ENCODE peak calls at places on chromosomes 7 and 10, in nine cellular contexts. R is GM23248, C is GM23338, V is SK-N-SH, M is OCI-LY7, D is hepatocyte, B is HCT116, Z is neural progenitor cell, X is MM.1S. Q is an unnamed sample.

GRCh38 chr10:129865413-129865812 is 98.7 kb downstream of the EBF3 start:
- DNase-seq in X (no peak), D (no peak), V (no peak), C (no peak), Z (no peak), B (no peak), M (no peak), R (no peak), Q (no peak)

GRCh38 chr7:81025360-81025759 is 106.5 kb upstream of the SEMA3C start:
- DNase-seq in V (no peak), Z (no peak), C (no peak), R (no peak), M (no peak), X (no peak), B (no peak), D (no peak), Q (peak; percentile 58)

GRCh38 chr10:12907651-12908050 is 93.9 kb downstream of the CCDC3 start:
- DNase-seq in M (no peak), Z (no peak), D (peak; percentile 15), V (no peak), X (no peak), B (no peak), C (no peak), R (no peak), Q (no peak)

GRCh38 chr10:119113805-119114732 is 10.2 kb downstream of the DENND10 start:
- DNase-seq in M (no peak), D (peak; percentile 82), X (no peak), C (no peak), V (no peak), R (peak; percentile 95), Z (no peak), B (no peak), Q (peak; percentile 54)

GRCh38 chr7:157650801-157651200 is 314.0 kb downstream of the DNAJB6 start:
- DNase-seq in R (no peak), Z (no peak), B (no peak), M (no peak), V (no peak), X (no peak), D (no peak), C (no peak), Q (no peak)

GRCh38 chr10:21340341-21340740 is 185.1 kb downstream of the SKIDA1 start:
- DNase-seq in Z (no peak), B (no peak), R (no peak), M (no peak), D (no peak), C (no peak), X (no peak), V (no peak), Q (peak; percentile 91)

GRCh38 chr7:30268666-30269065 is 15.7 kb upstream of the ZNRF2 start:
- DNase-seq in V (no peak), C (no peak), B (no peak), Z (no peak), D (no peak), R (no peak), X (no peak), M (no peak), Q (no peak)

GRCh38 chr10:130053561-130053960 is 57.1 kb downstream of the C10orf143 start:
- DNase-seq in Z (no peak), D (no peak), C (no peak), B (no peak), M (no peak), R (peak; percentile 59), X (no peak), V (no peak), Q (no peak)

GRCh38 chr10:18822156-18822555 is 162.9 kb downstream of the ARL5B start:
- DNase-seq in C (peak; percentile 74), X (peak; percentile 72), V (no peak), Z (peak; percentile 73), M (peak; percentile 3), D (peak; percentile 58), R (peak; percentile 10), B (no peak), Q (peak; percentile 16)

GRCh38 chr7:55473935-55474334 is 98.4 kb downstream of the VOPP1 start:
- DNase-seq in Z (no peak), D (no peak), M (no peak), X (no peak), R (no peak), C (no peak), V (peak; percentile 17), B (no peak), Q (no peak)

GRCh38 chr7:50727072-50727471 is 55.6 kb downstream of the GRB10 start:
- DNase-seq in M (no peak), D (no peak), R (no peak), B (no peak), X (no peak), C (peak; percentile 51), Z (no peak), V (no peak), Q (peak; percentile 8)

GRCh38 chr10:79490400-79491081 is 21.8 kb upstream of the EIF5AL1 start:
- DNase-seq in M (no peak), X (no peak), B (no peak), V (no peak), Z (no peak), C (no peak), R (peak; percentile 33), D (peak; percentile 41), Q (peak; percentile 47)

GRCh38 chr10:14684363-14684762 is 90.3 kb downstream of the FAM107B start:
- DNase-seq in M (no peak), B (no peak), D (no peak), X (no peak), C (peak; percentile 20), Z (no peak), V (no peak), R (peak; percentile 48), Q (no peak)

GRCh38 chr7:147711429-147711828 is 879.1 kb upstream of the C7orf33 start:
- DNase-seq in V (no peak), B (no peak), Z (no peak), M (no peak), X (no peak), R (no peak), C (no peak), D (no peak), Q (no peak)

GRCh38 chr7:153590571-153590970 is 461.6 kb upstream of the DPP6 start:
- DNase-seq in V (no peak), C (no peak), X (no peak), B (no peak), M (no peak), R (no peak), D (no peak), Z (no peak), Q (peak; percentile 6)

GRCh38 chr10:114323023-114323422 is 81.3 kb downstream of the AFAP1L2 start:
- DNase-seq in M (no peak), B (no peak), D (no peak), R (no peak), V (no peak), Z (no peak), C (no peak), X (no peak), Q (no peak)

GRCh38 chr7:26782501-26782900 is 81.9 kb downstream of the SKAP2 start:
- DNase-seq in V (no peak), R (peak; percentile 12), D (no peak), C (no peak), M (no peak), Z (no peak), B (no peak), X (no peak), Q (peak; percentile 12)

GRCh38 chr7:7967909-7968543 is 570 bp upstream of the GLCCI1 start:
- DNase-seq in V (no peak), R (peak; percentile 38), X (no peak), C (peak; percentile 20), M (no peak), D (no peak), B (no peak), Z (peak; percentile 9), Q (no peak)

GRCh38 chr10:62264126-62264525 is 4.5 kb downstream of the RTKN2 start:
- DNase-seq in B (no peak), C (no peak), Z (no peak), M (no peak), V (no peak), X (no peak), R (no peak), D (no peak), Q (no peak)

DNA sequence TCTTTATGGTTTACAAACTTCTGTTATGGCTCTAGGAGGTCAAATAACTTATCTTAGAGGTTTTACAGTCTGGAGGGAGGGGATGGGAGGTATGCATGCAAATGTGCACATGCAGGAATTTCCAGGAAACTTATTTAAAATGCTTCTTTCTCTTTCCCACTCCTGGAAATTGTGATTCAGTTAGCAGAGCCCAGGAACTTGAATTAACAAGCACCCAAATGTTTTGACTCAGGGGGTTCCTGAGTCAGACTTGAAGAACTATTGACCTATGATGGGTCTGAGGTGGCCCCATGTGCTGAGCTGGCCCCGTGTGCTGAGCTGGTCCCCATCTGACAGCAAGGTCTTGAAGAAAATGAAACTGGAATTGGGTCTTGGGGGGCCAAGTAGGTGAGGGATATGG is 669.4 kb downstream of the INHBA start:
- DNase-seq in B (no peak), D (no peak), C (no peak), X (no peak), V (no peak), R (peak; percentile 42), M (no peak), Z (no peak), Q (no peak)
- H3K27ac ChIP-seq in B (no peak overlapping the region), D (no peak overlapping the region), C (no peak overlapping the region), X (no peak overlapping the region), V (no peak overlapping the region), R (no peak overlapping the region), M (no peak overlapping the region), Z (no peak overlapping the region), Q (no peak overlapping the region)

DNA sequence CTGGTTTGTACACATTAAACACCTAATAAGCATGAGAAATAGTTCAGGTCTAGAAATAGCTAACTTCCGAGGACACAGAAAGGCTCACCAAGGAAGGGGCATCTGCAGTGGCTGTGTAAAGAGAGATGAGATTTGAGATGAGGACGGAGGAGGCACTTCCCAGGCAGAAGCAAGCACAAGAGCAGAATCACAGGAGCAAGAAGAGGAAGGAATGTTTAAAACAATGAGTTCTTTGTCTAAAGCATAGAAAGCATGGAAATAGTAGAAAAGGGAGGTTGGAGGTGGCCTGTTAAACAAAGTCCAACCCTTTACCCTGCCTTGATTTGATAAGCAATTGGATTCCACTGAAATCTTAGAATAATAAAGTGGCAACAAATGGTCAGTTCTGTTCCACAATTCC is 11.6 kb upstream of the PON3 start:
- DNase-seq in D (no peak), M (no peak), C (peak; percentile 24), V (no peak), X (no peak), Z (peak; percentile 44), B (no peak), R (no peak), Q (no peak)
- TF ChIP-seq EZH2phosphoT487 in D (no peak), M (no peak), C (no peak), V (no peak), X (no peak), Z (no peak), B (no peak), R (no peak), Q (no peak)

DNA sequence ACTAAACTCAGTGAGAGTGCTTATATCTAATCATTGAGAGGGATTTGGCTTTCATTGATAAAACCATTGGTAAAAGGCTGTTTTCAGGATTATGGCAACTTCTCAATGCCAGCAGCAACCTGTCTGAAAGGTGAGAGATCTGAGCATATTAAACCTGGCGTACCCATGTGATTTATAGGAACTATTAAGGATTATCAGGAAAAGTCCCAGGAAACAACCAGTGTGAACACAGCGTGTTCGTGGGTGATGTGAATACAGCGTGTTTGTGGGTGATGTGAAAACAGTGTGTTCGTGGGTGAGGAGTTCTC is 65.8 kb downstream of the PDIA4 start:
- DNase-seq in B (no peak), Z (no peak), M (no peak), D (no peak), R (no peak), V (no peak), C (no peak), X (no peak), Q (no peak)
- H3K27ac ChIP-seq in B (no peak overlapping the region), Z (no peak overlapping the region), M (no peak overlapping the region), D (no peak overlapping the region), R (no peak overlapping the region), V (no peak overlapping the region), C (no peak overlapping the region), X (no peak overlapping the region), Q (no peak overlapping the region)

GRCh38 chr7:33903770-33904679 is 1.3 kb upstream of the BMPER start:
- DNase-seq in R (peak; percentile 88), B (no peak), M (no peak), Z (peak; percentile 77), D (peak; percentile 54), X (peak; percentile 45), C (peak; percentile 56), V (peak; percentile 74), Q (no peak)
- TF ChIP-seq EZH2phosphoT487 in R (no peak), B (no peak), M (no peak), Z (peak; percentile 17), D (no peak), X (no peak), C (no peak), V (no peak), Q (no peak)